ENCODE peak calls at places on chromosomes 13 and 19, in five cellular contexts. M is adipocyte; R is CD4-positive, CD25-positive, alpha-beta regulatory T cell; X is fibroblast of lung; I is transverse colon. B is an unnamed sample.

GRCh38 chr19:49475995-49476880 is 2.2 kb downstream of the FLT3LG start:
- DNase-seq in M (peak; percentile 64), R (peak; percentile 81), X (no peak), I (no peak), B (peak; percentile 59)

GRCh38 chr13:76473552-76474134 is 412.6 kb downstream of the KCTD12 start:
- DNase-seq in M (peak; percentile 90), R (peak; percentile 79), X (peak; percentile 64), I (peak; percentile 73), B (peak; percentile 26)

GRCh38 chr19:632228-633067 is 889 bp downstream of the POLRMT start:
- DNase-seq in M (peak; percentile 78), R (peak; percentile 47), X (peak; percentile 62), I (peak; percentile 78), B (no peak)

GRCh38 chr19:29264897-29265296 is 51.9 kb upstream of the UQCRFS1 start:
- DNase-seq in M (no peak), R (no peak), X (no peak), I (no peak), B (no peak)

GRCh38 chr13:105336706-105337582 is 1198.5 kb downstream of the EFNB2 start:
- DNase-seq in M (peak; percentile 24), R (no peak), X (peak; percentile 75), I (no peak), B (no peak)

GRCh38 chr19:49795615-49796014 is 17.5 kb downstream of the FUZ start:
- DNase-seq in M (no peak), R (no peak), X (no peak), I (no peak), B (no peak)

GRCh38 chr19:14003279-14004051 is 2.7 kb downstream of the RFX1 start:
- DNase-seq in M (no peak), R (peak; percentile 75), X (no peak), I (no peak), B (no peak)

GRCh38 chr19:39248806-39249205 is at the start of gene IFNL4:
- DNase-seq in M (no peak), R (no peak), X (no peak), I (no peak), B (no peak)

GRCh38 chr13:96020155-96020575 is 33.0 kb downstream of the UGGT2 start:
- DNase-seq in M (peak; percentile 81), R (peak; percentile 22), X (peak; percentile 64), I (peak; percentile 30), B (no peak)

GRCh38 chr19:52428937-52429336 is at the start of gene ZNF534:
- DNase-seq in M (no peak), R (no peak), X (no peak), I (no peak), B (no peak)
- H3K9me3 ChIP-seq in M (peaks cover 26% of the 10 kb centered on the region), R (peaks cover 67% of the 10 kb centered on the region), X (no peaks in the 10 kb centered on the region), I (peaks cover 52% of the 10 kb centered on the region), B (peaks cover 3% of the 10 kb centered on the region)

DNA sequence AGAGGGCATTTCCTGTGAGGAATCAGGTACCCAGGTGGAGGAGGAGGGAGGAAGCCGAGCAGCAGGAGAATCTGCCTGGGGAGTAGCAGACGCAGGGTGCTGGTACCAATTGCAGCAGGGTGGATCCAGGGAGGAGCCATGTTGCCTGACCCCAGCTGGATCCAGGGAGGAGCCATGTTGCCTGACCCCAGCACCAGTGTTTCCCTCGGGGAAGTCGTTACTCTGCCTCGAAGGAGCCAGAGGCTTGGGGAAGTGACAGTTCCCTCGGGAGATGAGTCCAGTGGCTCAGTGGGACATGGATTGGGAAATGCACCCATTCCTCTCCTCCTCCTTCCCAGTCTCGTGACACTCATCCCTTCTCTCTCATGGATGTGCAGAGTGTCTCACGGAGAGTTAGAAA is 31.5 kb downstream of the LAIR2 start:
- DNase-seq in M (no peak), R (no peak), X (no peak), I (no peak), B (no peak)
- H3K9me3 ChIP-seq in M (no peaks in the 10 kb centered on the region), R (no peaks in the 10 kb centered on the region), X (no peaks in the 10 kb centered on the region), I (no peaks in the 10 kb centered on the region), B (no peaks in the 10 kb centered on the region)

DNA sequence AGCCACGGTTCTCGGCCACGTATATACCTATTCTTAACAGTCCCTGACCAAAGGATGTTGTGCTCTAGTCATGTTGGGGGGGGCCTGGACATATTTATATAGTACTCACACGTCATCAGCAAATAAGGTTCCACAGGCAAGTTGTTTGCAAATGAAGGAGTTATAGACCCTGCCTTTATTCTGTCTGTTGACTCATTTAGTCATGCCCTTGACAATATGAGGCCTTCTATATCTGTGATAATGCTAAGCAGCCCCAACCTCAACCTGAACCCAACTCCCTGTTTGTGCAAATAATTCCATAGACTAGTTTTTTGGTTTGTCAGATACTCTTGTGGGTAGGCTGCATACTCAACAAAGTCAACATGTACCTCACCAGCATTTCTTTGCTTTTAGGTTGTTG is 8.9 kb downstream of the ZNF586 start:
- DNase-seq in M (no peak), R (no peak), X (no peak), I (no peak), B (no peak)
- H3K9me3 ChIP-seq in M (peaks cover 22% of the 10 kb centered on the region), R (peaks cover 95% of the 10 kb centered on the region), X (peaks cover 6% of the 10 kb centered on the region), I (peaks cover 75% of the 10 kb centered on the region), B (peaks cover 56% of the 10 kb centered on the region)

DNA sequence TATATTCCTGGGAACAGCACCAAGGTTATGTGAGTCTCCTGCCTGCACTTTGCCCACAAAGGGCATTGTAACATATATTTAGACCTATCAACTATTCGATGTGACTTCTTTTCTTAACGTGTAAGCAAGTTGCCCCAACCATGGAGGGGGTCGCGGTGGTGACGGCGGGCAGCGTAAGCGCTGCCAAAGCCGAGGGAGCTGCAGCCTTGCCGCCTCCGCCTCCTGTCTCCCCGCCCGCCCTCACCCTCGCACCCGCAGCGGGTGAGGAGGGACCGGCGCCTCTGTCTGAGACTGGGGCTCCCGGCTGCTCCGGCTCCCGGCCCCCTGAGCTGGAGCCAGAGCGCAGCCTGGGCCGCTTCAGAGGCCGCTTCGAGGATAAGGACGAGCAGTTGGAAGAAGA is 59.0 kb downstream of the ZNF676 start:
- DNase-seq in M (no peak), R (no peak), X (no peak), I (no peak), B (no peak)
- H3K9me3 ChIP-seq in M (peaks cover 36% of the 10 kb centered on the region), R (peaks cover 25% of the 10 kb centered on the region), X (no peaks in the 10 kb centered on the region), I (peaks cover 27% of the 10 kb centered on the region), B (no peaks in the 10 kb centered on the region)

GRCh38 chr19:22523940-22524339 is 101.8 kb upstream of the ZNF98 start:
- DNase-seq in M (no peak), R (no peak), X (no peak), I (no peak), B (no peak)
- H3K9me3 ChIP-seq in M (peaks cover 10% of the 10 kb centered on the region), R (peaks cover 49% of the 10 kb centered on the region), X (no peaks in the 10 kb centered on the region), I (peaks cover 3% of the 10 kb centered on the region), B (no peaks in the 10 kb centered on the region)

DNA sequence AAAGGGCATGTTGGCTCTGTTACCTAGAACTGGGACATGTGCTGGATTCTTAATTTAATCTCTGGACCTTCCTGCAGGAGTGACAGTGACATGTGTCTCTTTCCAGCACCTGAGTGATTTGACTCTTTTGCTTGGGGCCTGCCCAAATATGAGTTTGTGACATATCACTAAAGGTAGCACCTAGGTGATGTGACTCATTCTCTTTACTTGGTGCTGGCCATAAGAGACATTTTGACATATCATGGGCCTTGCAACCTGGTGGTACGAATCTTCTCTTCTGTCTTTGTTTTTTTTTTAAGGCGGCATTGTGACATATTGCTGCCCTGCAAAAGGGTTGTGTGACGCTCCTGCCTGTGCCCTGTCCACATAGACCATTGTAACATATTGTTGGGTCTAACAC is 65.9 kb upstream of the ZNF43 start:
- DNase-seq in M (no peak), R (no peak), X (no peak), I (no peak), B (no peak)
- H3K9me3 ChIP-seq in M (peaks cover 4% of the 10 kb centered on the region), R (peaks cover 12% of the 10 kb centered on the region), X (no peaks in the 10 kb centered on the region), I (peaks cover 2% of the 10 kb centered on the region), B (peaks cover 2% of the 10 kb centered on the region)

B was measured in T-helper 17 cell.